ENCODE peak calls at places on chromosomes 3 and 15, in six cellular contexts. W, R, N, P, K and D are unnamed samples.

GRCh38 chr3:156806698-156807097 is 19.5 kb upstream of the LEKR1 start:
- DNase-seq in W (no peak), R (no peak), N (no peak), P (no peak), K (no peak), D (no peak)

GRCh38 chr15:98609144-98609852 is 39.0 kb upstream of the IGF1R start:
- DNase-seq in W (peak; percentile 40), R (peak; percentile 79), N (peak; percentile 40), P (no peak), K (peak; percentile 63), D (peak; percentile 52)

GRCh38 chr3:128269131-128269775 is 116.0 kb downstream of the EEFSEC start:
- DNase-seq in W (no peak), R (peak; percentile 23), N (no peak), P (no peak), K (no peak), D (no peak)

GRCh38 chr3:13801361-13802214 is 78.3 kb downstream of the WNT7A start:
- DNase-seq in W (no peak), R (no peak), N (no peak), P (no peak), K (no peak), D (no peak)

GRCh38 chr3:70973558-70973957 is 610.0 kb downstream of the FOXP1 start:
- DNase-seq in W (peak; percentile 28), R (no peak), N (peak; percentile 84), P (no peak), K (no peak), D (no peak)

GRCh38 chr3:133490468-133491351 is 82.8 kb upstream of the CDV3 start:
- DNase-seq in W (no peak), R (no peak), N (no peak), P (no peak), K (no peak), D (no peak)

GRCh38 chr15:60370105-60370803 is 27.5 kb downstream of the ANXA2 start:
- DNase-seq in W (peak; percentile 25), R (no peak), N (no peak), P (no peak), K (no peak), D (no peak)

GRCh38 chr15:69298697-69299441 is at the start of gene PAQR5:
- DNase-seq in W (peak; percentile 29), R (peak; percentile 54), N (no peak), P (no peak), K (no peak), D (no peak)

GRCh38 chr15:90839187-90840071 is 29.0 kb upstream of the FURIN start:
- DNase-seq in W (no peak), R (peak; percentile 90), N (peak; percentile 14), P (peak; percentile 33), K (peak; percentile 85), D (peak; percentile 77)

GRCh38 chr3:30356901-30357753 is 249.3 kb upstream of the TGFBR2 start:
- DNase-seq in W (no peak), R (no peak), N (peak; percentile 33), P (no peak), K (no peak), D (no peak)

GRCh38 chr3:184772667-184773272 is 39.2 kb upstream of the VPS8 start:
- DNase-seq in W (no peak), R (no peak), N (no peak), P (no peak), K (no peak), D (no peak)

GRCh38 chr15:81120069-81120468 is 14.0 kb upstream of the CFAP161 start:
- DNase-seq in W (no peak), R (no peak), N (no peak), P (no peak), K (no peak), D (no peak)
- H4K91ac ChIP-seq in W (no peak overlapping the region), R (no peak overlapping the region), N (no peak overlapping the region), P (no peak overlapping the region), K (no peak overlapping the region), D (no peak overlapping the region)

DNA sequence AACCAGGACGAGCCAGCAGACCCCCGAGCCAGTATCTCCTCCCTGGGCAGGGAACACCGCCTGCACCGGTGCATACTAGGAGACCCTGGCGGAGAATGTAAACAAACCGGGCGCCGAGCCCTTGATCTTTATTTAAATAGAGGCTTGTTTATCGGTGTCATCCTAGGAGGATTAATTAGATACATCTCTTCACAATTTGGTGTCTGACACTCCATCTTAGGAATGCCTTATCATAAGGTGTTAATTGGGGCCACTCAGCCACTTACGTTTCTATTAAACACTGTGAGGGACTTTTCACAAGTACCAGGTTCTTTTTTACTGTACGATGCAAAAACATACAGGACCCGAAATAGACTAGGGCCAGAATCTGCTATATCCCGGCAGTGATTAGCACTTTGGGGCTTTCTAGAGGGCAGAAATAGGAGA is 8.0 kb downstream of the EOMES start:
- DNase-seq in W (no peak), R (peak; percentile 41), N (no peak), P (no peak), K (no peak), D (no peak)
- H2BK5ac ChIP-seq in W (no peak overlapping the region), R (no peak overlapping the region), N (no peak overlapping the region), P (no peak overlapping the region), K (no peak overlapping the region), D (no peak overlapping the region)

DNA sequence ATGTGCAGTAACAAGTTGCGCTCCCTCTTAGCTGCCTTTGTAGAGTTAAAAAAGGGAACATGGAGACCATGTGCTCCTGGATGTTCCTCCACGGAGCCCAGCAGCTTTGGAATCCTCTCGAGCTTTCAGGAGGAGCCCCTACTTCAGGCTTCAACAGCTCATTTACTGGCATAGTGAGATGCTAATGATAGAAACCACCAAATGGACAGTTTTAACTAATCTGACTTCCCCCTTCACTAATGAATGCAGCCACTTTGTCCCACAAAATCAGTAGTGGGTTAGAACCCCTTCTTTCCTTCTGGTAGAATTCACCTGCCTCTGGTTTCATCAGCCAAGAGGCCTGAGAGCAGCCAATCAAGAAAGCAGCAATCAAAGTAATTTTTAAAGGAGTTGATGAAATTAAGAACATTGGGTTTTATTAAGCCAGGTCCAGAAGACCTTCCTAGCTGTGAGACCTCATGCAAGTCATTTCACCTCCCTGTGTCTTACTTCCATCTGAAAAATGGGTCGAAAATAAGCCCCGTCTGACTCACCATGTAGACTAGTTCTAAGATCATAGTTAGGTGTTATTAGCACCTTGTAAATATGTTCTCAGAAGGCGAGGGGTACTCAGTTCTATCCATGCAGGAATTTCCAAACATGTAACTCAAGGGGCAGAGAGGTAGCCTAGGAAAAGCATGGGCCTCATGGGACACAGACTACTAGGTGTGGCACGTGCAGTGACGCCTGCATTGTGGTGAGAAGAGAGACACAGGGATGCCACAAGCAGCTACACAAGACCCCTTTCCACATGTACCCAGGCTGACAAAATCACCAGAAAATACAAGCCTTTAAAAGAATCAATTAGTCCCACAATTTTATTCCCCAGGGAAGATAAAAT is 179.7 kb upstream of the LPP start:
- DNase-seq in W (no peak), R (no peak), N (no peak), P (no peak), K (no peak), D (no peak)
- H4K91ac ChIP-seq in W (no peak overlapping the region), R (no peak overlapping the region), N (no peak overlapping the region), P (no peak overlapping the region), K (no peak overlapping the region), D (no peak overlapping the region)

GRCh38 chr3:196563721-196564225 is 4.6 kb downstream of the WDR53 start:
- DNase-seq in W (peak; percentile 23), R (no peak), N (peak; percentile 34), P (no peak), K (no peak), D (no peak)

GRCh38 chr3:196569003-196569516 is 600 bp downstream of the FBXO45 start:
- DNase-seq in W (peak; percentile 53), R (peak; percentile 57), N (peak; percentile 26), P (no peak), K (peak; percentile 13), D (peak; percentile 82)

GRCh38 chr3:196572389-196572788 is 3.9 kb downstream of the FBXO45 start:
- DNase-seq in W (no peak), R (no peak), N (no peak), P (no peak), K (no peak), D (no peak)

GRCh38 chr3:196568246-196569002 is at the start of the genes FBXO45 and WDR53:
- DNase-seq in W (peak; percentile 94), R (peak; percentile 94), N (peak; percentile 93), P (peak; percentile 93), K (peak; percentile 86), D (peak; percentile 94)
- H2BK5ac ChIP-seq in W (no peak within 1 kb of the TSS), R (peak within 1 kb of the TSS; percentile 21), N (peak within 1 kb of the TSS; percentile 16), P (peak within 1 kb of the TSS; percentile 16), K (peak within 1 kb of the TSS; percentile 94), D (no peak within 1 kb of the TSS)

GRCh38 chr3:164049836-164050235 is 1028.5 kb downstream of the SI start:
- DNase-seq in W (no peak), R (no peak), N (no peak), P (no peak), K (no peak), D (peak; percentile 50)
- H4K91ac ChIP-seq in W (no peak overlapping the region), R (no peak overlapping the region), N (no peak overlapping the region), P (no peak overlapping the region), K (no peak overlapping the region), D (no peak overlapping the region)

GRCh38 chr3:114213262-114213668 is 24.1 kb downstream of the ZNF80 start:
- DNase-seq in W (peak; percentile 18), R (no peak), N (peak; percentile 54), P (no peak), K (no peak), D (no peak)
- H2BK5ac ChIP-seq in W (no peak overlapping the region), R (no peak overlapping the region), N (no peak overlapping the region), P (no peak overlapping the region), K (peak overlapping the region; percentile 79), D (no peak overlapping the region)

GRCh38 chr3:20836801-20837200 is 650.8 kb upstream of the SGO1 start:
- DNase-seq in W (no peak), R (no peak), N (no peak), P (no peak), K (no peak), D (no peak)
- H4K91ac ChIP-seq in W (no peak overlapping the region), R (no peak overlapping the region), N (no peak overlapping the region), P (no peak overlapping the region), K (no peak overlapping the region), D (no peak overlapping the region)

DNA sequence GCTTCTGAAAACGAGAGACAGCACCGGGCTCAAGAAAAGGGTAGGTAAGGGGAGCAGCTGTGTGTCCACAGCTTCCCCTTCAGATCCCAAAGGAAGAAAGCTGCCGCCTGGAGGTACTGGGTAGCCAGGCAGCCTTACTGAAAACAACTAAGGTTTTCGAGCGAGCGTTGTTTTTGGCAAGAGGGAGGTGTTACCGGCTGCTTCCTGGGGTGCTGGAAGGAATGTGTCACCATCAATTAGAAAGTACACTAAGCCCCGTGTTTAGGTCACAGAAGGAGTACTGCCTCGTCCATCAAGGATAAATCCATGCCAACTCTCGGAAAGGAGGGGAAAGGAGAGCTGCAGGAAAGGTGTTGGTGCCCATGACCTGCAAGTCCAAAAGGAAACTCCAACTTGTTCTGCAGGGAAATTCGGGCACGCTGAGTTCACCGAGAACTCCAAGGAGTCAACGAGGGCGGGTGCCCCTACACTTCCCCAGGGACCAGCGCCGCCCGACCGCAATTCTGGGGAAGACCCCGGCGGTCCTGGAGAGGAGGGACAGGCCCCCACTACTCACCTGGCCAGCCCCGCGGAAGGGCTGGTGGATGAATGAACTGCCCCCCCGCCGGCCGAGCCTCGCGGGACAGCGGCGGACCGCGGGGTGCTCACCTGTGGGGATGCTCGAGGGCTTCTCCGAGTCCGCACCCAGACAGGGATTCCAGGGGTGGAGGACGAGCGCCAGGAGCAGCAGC is 586 bp downstream of the PLOD2 start:
- DNase-seq in W (peak; percentile 84), R (peak; percentile 85), N (peak; percentile 79), P (peak; percentile 61), K (peak; percentile 61), D (peak; percentile 48)
- H2BK5ac ChIP-seq in W (no peak overlapping the region), R (no peak overlapping the region), N (peak overlapping the region; percentile 75), P (peak overlapping the region; percentile 85), K (peak overlapping the region; percentile 87), D (peak overlapping the region; percentile 90)